ENCODE peak calls at places on chromosome 2, in six cellular contexts. One of them, this sample, is unnamed.

GRCh38 chr2:226773291-226773690 is 26.3 kb downstream of the IRS1 start:
- DNase-seq in H1: no peak
- DNase-seq in K562: no peak
- DNase-seq in A549: no peak
- DNase-seq in stomach: no peak
- DNase-seq in sigmoid colon: no peak
- DNase-seq in this sample: no peak

GRCh38 chr2:229780856-229781773 is 66.8 kb upstream of the DNER start:
- DNase-seq in A549: peak
- DNase-seq in stomach: no peak
- DNase-seq in sigmoid colon: no peak
- DNase-seq in H1: no peak
- DNase-seq in K562: peak
- DNase-seq in this sample: no peak

GRCh38 chr2:108533832-108534576 is at the start of gene LIMS1:
- DNase-seq in sigmoid colon: peak
- DNase-seq in K562: peak
- DNase-seq in A549: peak
- DNase-seq in stomach: peak
- DNase-seq in H1: peak
- DNase-seq in this sample: peak

GRCh38 chr2:119460076-119460475 is 28.4 kb downstream of the TMEM37 start:
- DNase-seq in K562: no peak
- DNase-seq in stomach: no peak
- DNase-seq in A549: no peak
- DNase-seq in H1: no peak
- DNase-seq in sigmoid colon: no peak
- DNase-seq in this sample: no peak

GRCh38 chr2:47654790-47655562 is 128.0 kb upstream of the MSH6 start:
- DNase-seq in stomach: no peak
- DNase-seq in A549: no peak
- DNase-seq in K562: no peak
- DNase-seq in sigmoid colon: no peak
- DNase-seq in H1: no peak
- DNase-seq in this sample: peak

GRCh38 chr2:57373530-57373929 is 673.1 kb upstream of the VRK2 start:
- DNase-seq in sigmoid colon: no peak
- DNase-seq in H1: no peak
- DNase-seq in A549: peak
- DNase-seq in stomach: no peak
- DNase-seq in K562: no peak
- DNase-seq in this sample: no peak

GRCh38 chr2:11305958-11306357 is 38.5 kb downstream of the ROCK2 start:
- DNase-seq in A549: no peak
- DNase-seq in H1: no peak
- DNase-seq in sigmoid colon: no peak
- DNase-seq in K562: no peak
- DNase-seq in stomach: no peak
- DNase-seq in this sample: no peak

GRCh38 chr2:11551569-11552259 is 17.9 kb downstream of the GREB1 start:
- DNase-seq in stomach: no peak
- DNase-seq in sigmoid colon: no peak
- DNase-seq in K562: no peak
- DNase-seq in H1: no peak
- DNase-seq in A549: peak
- DNase-seq in this sample: no peak

GRCh38 chr2:10575566-10576300 is 114.0 kb downstream of the NOL10 start:
- DNase-seq in A549: peak
- DNase-seq in H1: no peak
- DNase-seq in sigmoid colon: no peak
- DNase-seq in K562: no peak
- DNase-seq in stomach: no peak
- DNase-seq in this sample: no peak

GRCh38 chr2:62196278-62196901 is 475 bp downstream of the B3GNT2 start:
- DNase-seq in K562: peak
- DNase-seq in stomach: peak
- DNase-seq in H1: no peak
- DNase-seq in A549: peak
- DNase-seq in sigmoid colon: peak
- DNase-seq in this sample: peak

GRCh38 chr2:62197017-62197586 is 1.2 kb downstream of the B3GNT2 start:
- DNase-seq in stomach: no peak
- DNase-seq in A549: no peak
- DNase-seq in sigmoid colon: no peak
- DNase-seq in H1: no peak
- DNase-seq in K562: peak
- DNase-seq in this sample: peak

GRCh38 chr2:62195421-62196277 is at the start of gene B3GNT2:
- DNase-seq in A549: peak
- DNase-seq in stomach: peak
- DNase-seq in K562: peak
- DNase-seq in sigmoid colon: peak
- DNase-seq in H1: peak
- DNase-seq in this sample: peak

GRCh38 chr2:62192811-62193210 is 3.1 kb upstream of the B3GNT2 start:
- DNase-seq in H1: no peak
- DNase-seq in sigmoid colon: no peak
- DNase-seq in stomach: no peak
- DNase-seq in A549: no peak
- DNase-seq in K562: no peak
- DNase-seq in this sample: peak

GRCh38 chr2:62194558-62195420 is 1.1 kb upstream of the B3GNT2 start:
- DNase-seq in A549: no peak
- DNase-seq in stomach: no peak
- DNase-seq in sigmoid colon: no peak
- DNase-seq in H1: no peak
- DNase-seq in K562: no peak
- DNase-seq in this sample: peak
- H3K27ac ChIP-seq in A549: peak
- H3K27ac ChIP-seq in stomach: peak
- H3K27ac ChIP-seq in sigmoid colon: peak
- H3K27ac ChIP-seq in H1: no peak
- H3K27ac ChIP-seq in K562: peak
- H3K27ac ChIP-seq in this sample: peak

GRCh38 chr2:240906141-240906910 is at the start of gene CROCC2:
- DNase-seq in sigmoid colon: no peak
- DNase-seq in H1: no peak
- DNase-seq in K562: no peak
- DNase-seq in stomach: no peak
- DNase-seq in A549: no peak
- DNase-seq in this sample: no peak
- TF ChIP-seq EP300 in sigmoid colon: no peak
- TF ChIP-seq EP300 in H1: no peak
- TF ChIP-seq EP300 in K562: no peak
- TF ChIP-seq EP300 in stomach: no peak
- TF ChIP-seq EP300 in A549: no peak
- TF ChIP-seq EP300 in this sample: no peak

DNA sequence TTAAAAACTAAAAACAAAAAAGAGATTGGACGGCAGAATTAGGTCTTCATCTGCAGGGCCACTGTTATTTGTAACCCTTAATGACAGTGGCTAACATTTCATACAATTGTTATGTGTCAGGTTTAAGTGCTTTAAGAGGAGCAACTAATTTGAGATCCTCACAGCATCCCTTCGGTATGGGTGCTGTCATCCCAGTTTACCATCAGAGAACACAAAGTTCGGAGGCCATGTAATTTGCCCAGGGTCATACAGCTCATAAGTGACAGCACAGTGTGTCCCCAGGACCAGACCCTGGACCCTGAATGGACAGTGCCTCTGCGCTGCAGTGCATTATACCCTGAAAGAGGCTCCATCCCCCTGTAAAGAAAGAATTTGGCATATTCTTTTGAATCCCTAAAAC is 114.7 kb downstream of the FEZ2 start:
- DNase-seq in K562: no peak
- DNase-seq in sigmoid colon: no peak
- DNase-seq in stomach: no peak
- DNase-seq in A549: no peak
- DNase-seq in H1: no peak
- DNase-seq in this sample: no peak
- H3K4me3 ChIP-seq in K562: no peak
- H3K4me3 ChIP-seq in sigmoid colon: no peak
- H3K4me3 ChIP-seq in stomach: no peak
- H3K4me3 ChIP-seq in A549: no peak
- H3K4me3 ChIP-seq in H1: no peak
- H3K4me3 ChIP-seq in this sample: no peak

DNA sequence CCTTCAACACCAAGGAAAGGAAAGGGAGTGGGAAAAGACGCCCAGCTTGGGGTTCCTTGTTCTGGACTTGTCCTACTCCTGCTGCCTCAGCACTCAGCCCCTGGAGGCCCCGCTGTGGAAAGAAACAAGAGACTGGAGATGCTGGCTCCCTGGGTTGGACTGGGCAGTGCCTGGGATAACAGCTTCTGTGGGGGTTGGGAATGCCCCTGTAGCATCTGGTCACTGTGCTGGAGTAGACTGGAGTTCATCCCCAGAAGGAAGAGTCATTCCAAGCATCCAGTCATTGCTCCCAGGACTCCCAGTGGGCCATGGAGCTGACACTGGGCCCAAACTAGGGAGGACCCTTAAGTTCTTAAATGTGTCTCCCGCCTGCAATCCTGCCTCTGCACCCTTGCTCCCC is 129.3 kb upstream of the HAAO start:
- DNase-seq in K562: no peak
- DNase-seq in sigmoid colon: peak
- DNase-seq in H1: no peak
- DNase-seq in A549: no peak
- DNase-seq in stomach: no peak
- DNase-seq in this sample: no peak
- H3K27ac ChIP-seq in K562: no peak
- H3K27ac ChIP-seq in sigmoid colon: peak
- H3K27ac ChIP-seq in H1: no peak
- H3K27ac ChIP-seq in A549: no peak
- H3K27ac ChIP-seq in stomach: peak
- H3K27ac ChIP-seq in this sample: no peak

DNA sequence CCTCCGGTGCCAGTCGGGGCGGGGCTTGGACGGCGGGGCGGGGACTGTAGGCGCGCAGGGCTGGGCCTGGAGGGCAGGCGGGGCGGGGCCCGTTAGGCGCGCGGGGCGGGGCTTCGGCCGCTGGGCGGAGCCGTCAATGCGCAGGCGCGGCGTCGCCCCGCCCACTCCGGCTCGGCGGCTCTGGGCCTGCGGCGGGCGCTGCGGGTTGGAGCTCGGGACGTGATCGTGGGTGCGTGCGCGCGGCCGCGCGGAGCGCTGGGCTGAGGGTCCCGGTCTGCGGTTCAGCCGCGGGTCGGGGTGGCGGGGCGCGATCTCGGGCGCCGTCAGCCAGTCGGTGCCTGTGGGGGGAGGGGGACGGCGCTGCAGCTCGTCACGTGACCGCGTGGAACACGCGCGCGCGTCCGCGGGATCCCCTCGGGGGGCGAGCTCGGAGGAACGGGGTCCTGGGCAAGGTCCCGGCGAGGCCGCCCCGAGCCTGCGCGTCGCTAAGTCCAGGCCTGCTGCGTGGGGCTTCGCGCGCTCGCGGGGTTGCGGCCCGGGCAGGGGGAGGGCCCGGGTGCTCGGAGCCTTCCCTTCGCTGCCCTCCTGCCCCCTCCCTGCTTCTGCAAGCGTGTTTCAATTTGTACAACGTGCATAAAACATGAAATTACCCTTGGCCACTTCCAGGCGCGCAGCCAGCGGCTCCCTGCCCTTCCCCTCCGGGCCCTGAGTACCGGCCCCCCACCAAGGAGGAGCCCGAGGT is at the start of gene D2HGDH:
- DNase-seq in stomach: peak
- DNase-seq in sigmoid colon: peak
- DNase-seq in K562: peak
- DNase-seq in H1: peak
- DNase-seq in A549: peak
- DNase-seq in this sample: peak
- TF ChIP-seq EP300 in stomach: no peak
- TF ChIP-seq EP300 in sigmoid colon: no peak
- TF ChIP-seq EP300 in K562: no peak
- TF ChIP-seq EP300 in H1: no peak
- TF ChIP-seq EP300 in A549: no peak
- TF ChIP-seq EP300 in this sample: no peak

GRCh38 chr2:179741317-179741716 is 120.1 kb downstream of the ZNF385B start:
- DNase-seq in A549: no peak
- DNase-seq in sigmoid colon: no peak
- DNase-seq in K562: no peak
- DNase-seq in H1: no peak
- DNase-seq in stomach: no peak
- DNase-seq in this sample: no peak

GRCh38 chr2:179746982-179747381 is 114.4 kb downstream of the ZNF385B start:
- DNase-seq in H1: no peak
- DNase-seq in sigmoid colon: no peak
- DNase-seq in K562: no peak
- DNase-seq in stomach: no peak
- DNase-seq in A549: no peak
- DNase-seq in this sample: no peak

GRCh38 chr2:179749210-179749609 is 112.2 kb downstream of the ZNF385B start:
- DNase-seq in H1: no peak
- DNase-seq in A549: no peak
- DNase-seq in K562: no peak
- DNase-seq in sigmoid colon: no peak
- DNase-seq in stomach: no peak
- DNase-seq in this sample: no peak

GRCh38 chr2:179745615-179746263 is 115.7 kb downstream of the ZNF385B start:
- DNase-seq in H1: no peak
- DNase-seq in A549: no peak
- DNase-seq in stomach: no peak
- DNase-seq in sigmoid colon: no peak
- DNase-seq in K562: no peak
- DNase-seq in this sample: no peak

DNA sequence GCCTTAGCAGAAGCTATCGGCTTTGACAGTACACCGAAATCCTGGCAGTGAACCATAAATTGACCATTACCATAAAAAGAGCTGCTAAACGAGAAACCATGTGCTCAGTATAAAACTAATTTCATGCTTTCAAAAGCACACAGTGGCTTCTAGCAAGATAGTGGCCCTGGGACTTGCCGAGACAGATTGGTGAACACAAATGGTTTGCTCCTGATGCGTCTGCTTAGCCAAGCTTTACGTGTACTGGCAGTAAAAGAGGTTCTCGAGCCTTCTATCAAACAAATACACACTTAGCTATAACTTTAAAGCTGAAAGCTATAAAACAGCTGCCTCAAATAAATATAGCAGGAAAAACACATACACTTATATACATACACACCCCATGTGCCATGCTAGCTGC is 117.1 kb downstream of the ZNF385B start:
- DNase-seq in A549: no peak
- DNase-seq in sigmoid colon: no peak
- DNase-seq in K562: no peak
- DNase-seq in H1: no peak
- DNase-seq in stomach: no peak
- DNase-seq in this sample: no peak
- H3K4me3 ChIP-seq in A549: no peak
- H3K4me3 ChIP-seq in sigmoid colon: no peak
- H3K4me3 ChIP-seq in K562: no peak
- H3K4me3 ChIP-seq in H1: no peak
- H3K4me3 ChIP-seq in stomach: no peak
- H3K4me3 ChIP-seq in this sample: no peak

DNA sequence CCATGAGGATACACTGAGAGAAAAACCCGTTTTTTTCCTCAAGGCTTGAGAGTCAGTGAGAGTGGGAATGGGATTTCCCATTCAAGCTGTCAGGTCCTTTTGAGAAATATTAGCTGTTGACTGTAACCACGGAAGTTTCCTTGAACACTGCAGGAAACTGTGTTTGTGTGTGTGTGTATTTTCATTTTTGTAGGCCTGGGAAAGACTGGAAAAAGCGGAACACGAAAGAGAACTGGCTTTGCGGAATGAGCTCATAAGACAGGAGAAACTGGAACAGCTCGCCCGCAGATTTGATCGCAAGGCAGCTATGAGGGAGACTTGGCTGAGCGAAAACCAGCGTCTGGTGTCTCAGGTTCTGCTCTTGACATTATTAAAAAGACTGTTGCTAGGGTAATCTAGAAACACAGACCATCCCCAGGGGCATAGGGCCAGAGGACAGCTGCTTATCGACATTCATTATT is 98.8 kb upstream of the EML6 start:
- DNase-seq in A549: no peak
- DNase-seq in K562: no peak
- DNase-seq in stomach: no peak
- DNase-seq in H1: no peak
- DNase-seq in sigmoid colon: no peak
- DNase-seq in this sample: no peak
- H3K27ac ChIP-seq in A549: no peak
- H3K27ac ChIP-seq in K562: no peak
- H3K27ac ChIP-seq in stomach: peak
- H3K27ac ChIP-seq in H1: no peak
- H3K27ac ChIP-seq in sigmoid colon: no peak
- H3K27ac ChIP-seq in this sample: peak